ENCODE peak calls at places on chromosomes 12 and 14, in seven cellular contexts. Y is tibial nerve, L is cardiac muscle cell, B is A549, N is mesenchymal stem cell, K is neural progenitor cell, F is mesendoderm. C is an unnamed sample.

GRCh38 chr12:51505363-51505762 is 80.7 kb downstream of the SLC4A8 start:
- DNase-seq in Y (no peak), L (no peak), B (no peak), N (no peak), K (no peak), F (no peak), C (no peak)

GRCh38 chr12:104805186-104805585 is 152.9 kb downstream of the SLC41A2 start:
- DNase-seq in Y (no peak), L (peak), B (no peak), N (peak), K (no peak), F (no peak), C (peak)

GRCh38 chr12:120150919-120151525 is 34.5 kb upstream of the RAB35 start:
- DNase-seq in Y (no peak), L (no peak), B (no peak), N (no peak), K (no peak), F (no peak), C (no peak)

GRCh38 chr12:54173066-54173726 is 15.6 kb downstream of the SMUG1 start:
- DNase-seq in Y (no peak), L (peak), B (no peak), N (peak), K (peak), F (no peak), C (no peak)

GRCh38 chr12:124392991-124393790 is 98.3 kb downstream of the RFLNA start:
- DNase-seq in Y (peak), L (peak), B (no peak), N (peak), K (peak), F (peak), C (peak)

GRCh38 chr14:74261288-74261687 is 22.0 kb downstream of the VSX2 start:
- DNase-seq in Y (no peak), L (no peak), B (no peak), N (no peak), K (no peak), F (no peak), C (no peak)

GRCh38 chr12:130334937-130335336 is 2.8 kb upstream of the PIWIL1 start:
- DNase-seq in Y (no peak), L (no peak), B (no peak), N (no peak), K (peak), F (peak), C (no peak)

GRCh38 chr12:115776399-115776798 is 501.1 kb downstream of the MED13L start:
- DNase-seq in Y (no peak), L (no peak), B (no peak), N (no peak), K (no peak), F (no peak), C (no peak)

GRCh38 chr14:103391048-103391447 is 5.8 kb downstream of the MARK3 start:
- DNase-seq in Y (no peak), L (peak), B (peak), N (peak), K (peak), F (peak), C (peak)

GRCh38 chr12:13170892-13171490 is 25.5 kb upstream of the EMP1 start:
- DNase-seq in Y (no peak), L (no peak), B (no peak), N (no peak), K (no peak), F (no peak), C (no peak)

GRCh38 chr12:58529897-58530296 is 390.4 kb downstream of the LRIG3 start:
- DNase-seq in Y (no peak), L (peak), B (no peak), N (peak), K (no peak), F (no peak), C (peak)

GRCh38 chr12:29537292-29537691 is 39.8 kb upstream of the OVCH1 start:
- DNase-seq in Y (no peak), L (no peak), B (no peak), N (peak), K (no peak), F (no peak), C (peak)

GRCh38 chr14:59964251-59965007 is 44.5 kb downstream of the LRRC9 start:
- DNase-seq in Y (no peak), L (peak), B (no peak), N (peak), K (no peak), F (peak), C (no peak)

GRCh38 chr12:131808744-131809371 is 19.3 kb upstream of the MMP17 start:
- DNase-seq in Y (no peak), L (peak), B (no peak), N (no peak), K (no peak), F (no peak), C (no peak)

GRCh38 chr12:2244013-2244861 is 191.4 kb downstream of the CACNA1C start:
- DNase-seq in Y (no peak), L (peak), B (no peak), N (peak), K (peak), F (peak), C (peak)

GRCh38 chr12:11576104-11576503 is 73.4 kb upstream of the ETV6 start:
- DNase-seq in Y (no peak), L (peak), B (no peak), N (peak), K (no peak), F (peak), C (peak)

GRCh38 chr12:87196329-87196728 is 832.9 kb downstream of the C12orf50 start:
- DNase-seq in Y (no peak), L (peak), B (no peak), N (no peak), K (no peak), F (no peak), C (no peak)

GRCh38 chr12:45974171-45974719 is 16.1 kb downstream of the SCAF11 start:
- DNase-seq in Y (no peak), L (no peak), B (no peak), N (no peak), K (no peak), F (no peak), C (no peak)

GRCh38 chr12:17809206-17809605 is 280.8 kb downstream of the RERGL start:
- DNase-seq in Y (no peak), L (no peak), B (no peak), N (no peak), K (no peak), F (no peak), C (no peak)

GRCh38 chr14:96249016-96249415 is 7.0 kb upstream of the BDKRB1 start:
- DNase-seq in Y (no peak), L (peak), B (no peak), N (peak), K (no peak), F (no peak), C (peak)

GRCh38 chr14:61064210-61064609 is 83.2 kb downstream of the SLC38A6 start:
- DNase-seq in Y (no peak), L (no peak), B (no peak), N (no peak), K (no peak), F (no peak), C (no peak)

GRCh38 chr12:89414851-89415250 is 62.5 kb upstream of the DUSP6 start:
- DNase-seq in Y (no peak), L (peak), B (no peak), N (no peak), K (no peak), F (peak), C (no peak)

GRCh38 chr12:113861708-113862312 is 104.3 kb downstream of the RBM19 start:
- DNase-seq in Y (no peak), L (no peak), B (no peak), N (peak), K (peak), F (no peak), C (no peak)

GRCh38 chr14:55303646-55304277 is 32.5 kb downstream of the FBXO34 start:
- DNase-seq in Y (no peak), L (peak), B (no peak), N (peak), K (no peak), F (no peak), C (no peak)

GRCh38 chr14:106788534-106788933 is 1262.2 kb downstream of the TMEM121 start:
- DNase-seq in Y (no peak), L (no peak), B (no peak), N (no peak), K (no peak), F (no peak), C (no peak)

GRCh38 chr12:123242083-123242904 is 9.1 kb downstream of the MTRFR start:
- DNase-seq in Y (no peak), L (no peak), B (no peak), N (no peak), K (no peak), F (no peak), C (no peak)

GRCh38 chr14:24303988-24304387 is 3.8 kb downstream of the CIDEB start:
- DNase-seq in Y (no peak), L (no peak), B (no peak), N (no peak), K (no peak), F (no peak), C (no peak)

GRCh38 chr14:85619866-85620265 is 89.9 kb downstream of the FLRT2 start:
- DNase-seq in Y (no peak), L (peak), B (no peak), N (no peak), K (no peak), F (peak), C (no peak)

GRCh38 chr12:70812124-70812523 is 108.4 kb downstream of the PTPRR start:
- DNase-seq in Y (no peak), L (no peak), B (no peak), N (no peak), K (no peak), F (no peak), C (no peak)

GRCh38 chr12:131912526-131913274 is 16.4 kb upstream of the PUS1 start:
- DNase-seq in Y (peak), L (peak), B (peak), N (peak), K (no peak), F (peak), C (peak)

GRCh38 chr14:90624228-90624627 is 192.0 kb downstream of the TTC7B start:
- DNase-seq in Y (no peak), L (no peak), B (no peak), N (peak), K (no peak), F (no peak), C (no peak)

GRCh38 chr14:90721619-90722305 is 94.5 kb downstream of the TTC7B start:
- DNase-seq in Y (no peak), L (no peak), B (no peak), N (peak), K (no peak), F (no peak), C (no peak)

GRCh38 chr12:1329784-1330474 is 264.5 kb downstream of the FBXL14 start:
- DNase-seq in Y (no peak), L (no peak), B (no peak), N (no peak), K (no peak), F (no peak), C (no peak)

GRCh38 chr12:47820631-47821345 is 1.1 kb upstream of the HDAC7 start:
- DNase-seq in Y (peak), L (peak), B (peak), N (peak), K (peak), F (peak), C (peak)

GRCh38 chr14:47008732-47009131 is 357.2 kb upstream of the RPL10L start:
- DNase-seq in Y (no peak), L (no peak), B (no peak), N (no peak), K (no peak), F (no peak), C (no peak)

GRCh38 chr14:24701031-24701430 is 67.0 kb upstream of the GZMB start:
- DNase-seq in Y (no peak), L (no peak), B (no peak), N (no peak), K (no peak), F (peak), C (no peak)

GRCh38 chr12:77796775-77797174 is 33.9 kb upstream of the NAV3 start:
- DNase-seq in Y (no peak), L (peak), B (no peak), N (peak), K (no peak), F (no peak), C (no peak)

GRCh38 chr14:103729496-103730448 is 14.2 kb downstream of the ZFYVE21 start:
- DNase-seq in Y (no peak), L (no peak), B (no peak), N (no peak), K (no peak), F (no peak), C (no peak)

GRCh38 chr14:103155013-103155412 is 31.8 kb downstream of the TNFAIP2 start:
- DNase-seq in Y (peak), L (peak), B (peak), N (peak), K (no peak), F (no peak), C (no peak)

DNA sequence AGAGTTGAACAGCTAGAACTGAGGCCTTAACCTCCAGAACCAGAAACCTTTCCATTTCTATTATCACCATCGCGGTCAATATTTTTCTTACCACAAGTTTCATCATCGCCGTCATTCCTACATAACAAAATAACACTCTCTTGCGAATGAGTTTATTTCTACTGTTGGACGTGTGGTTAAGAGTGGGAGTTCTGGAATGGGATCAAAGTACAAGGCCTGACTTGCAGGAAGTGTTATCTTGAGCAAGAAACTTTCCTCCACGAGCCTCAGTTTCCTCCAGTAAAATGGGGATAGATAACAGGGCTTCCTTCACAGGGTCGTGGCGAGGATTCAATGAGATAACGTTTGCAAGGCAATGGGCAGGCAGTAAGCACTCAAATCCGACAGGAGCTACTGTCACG is 652 bp downstream of the SART3 start:
- DNase-seq in Y (no peak), L (peak), B (no peak), N (peak), K (no peak), F (peak), C (peak)
- H3K27ac ChIP-seq in Y (peak), L (peak), B (peak), N (peak), K (no peak), F (peak), C (peak)

GRCh38 chr12:41045509-41045908 is 142.6 kb upstream of the PDZRN4 start:
- DNase-seq in Y (no peak), L (no peak), B (no peak), N (no peak), K (no peak), F (no peak), C (no peak)
- H3K27ac ChIP-seq in Y (no peak), L (no peak), B (no peak), N (no peak), K (no peak), F (no peak), C (no peak)

GRCh38 chr14:65074449-65075155 is 27.7 kb downstream of the MAX start:
- DNase-seq in Y (no peak), L (peak), B (no peak), N (no peak), K (no peak), F (no peak), C (no peak)
- H3K27ac ChIP-seq in Y (no peak), L (peak), B (no peak), N (no peak), K (no peak), F (no peak), C (no peak)

DNA sequence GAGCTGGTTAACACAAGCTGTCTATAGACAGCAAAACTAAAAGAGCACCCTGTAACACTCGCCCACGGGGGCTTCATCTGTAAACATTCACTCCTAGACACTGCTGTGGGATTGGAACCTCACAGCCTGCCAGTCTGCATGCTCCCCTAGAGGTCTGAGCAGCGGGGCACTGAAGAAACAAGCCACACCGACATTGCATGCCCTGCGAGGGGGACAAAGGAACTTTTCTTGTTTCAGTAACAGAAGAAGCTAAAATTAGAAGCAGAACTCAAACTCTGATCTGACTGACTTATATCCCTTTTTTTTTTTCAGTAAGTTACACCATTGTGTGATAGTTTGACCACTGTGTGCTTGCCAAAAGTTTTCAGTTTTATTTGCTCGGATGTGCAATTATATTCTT is 100.3 kb downstream of the EPS8 start:
- DNase-seq in Y (no peak), L (peak), B (no peak), N (no peak), K (peak), F (no peak), C (no peak)
- H3K27ac ChIP-seq in Y (peak), L (no peak), B (peak), N (peak), K (no peak), F (no peak), C (peak)

DNA sequence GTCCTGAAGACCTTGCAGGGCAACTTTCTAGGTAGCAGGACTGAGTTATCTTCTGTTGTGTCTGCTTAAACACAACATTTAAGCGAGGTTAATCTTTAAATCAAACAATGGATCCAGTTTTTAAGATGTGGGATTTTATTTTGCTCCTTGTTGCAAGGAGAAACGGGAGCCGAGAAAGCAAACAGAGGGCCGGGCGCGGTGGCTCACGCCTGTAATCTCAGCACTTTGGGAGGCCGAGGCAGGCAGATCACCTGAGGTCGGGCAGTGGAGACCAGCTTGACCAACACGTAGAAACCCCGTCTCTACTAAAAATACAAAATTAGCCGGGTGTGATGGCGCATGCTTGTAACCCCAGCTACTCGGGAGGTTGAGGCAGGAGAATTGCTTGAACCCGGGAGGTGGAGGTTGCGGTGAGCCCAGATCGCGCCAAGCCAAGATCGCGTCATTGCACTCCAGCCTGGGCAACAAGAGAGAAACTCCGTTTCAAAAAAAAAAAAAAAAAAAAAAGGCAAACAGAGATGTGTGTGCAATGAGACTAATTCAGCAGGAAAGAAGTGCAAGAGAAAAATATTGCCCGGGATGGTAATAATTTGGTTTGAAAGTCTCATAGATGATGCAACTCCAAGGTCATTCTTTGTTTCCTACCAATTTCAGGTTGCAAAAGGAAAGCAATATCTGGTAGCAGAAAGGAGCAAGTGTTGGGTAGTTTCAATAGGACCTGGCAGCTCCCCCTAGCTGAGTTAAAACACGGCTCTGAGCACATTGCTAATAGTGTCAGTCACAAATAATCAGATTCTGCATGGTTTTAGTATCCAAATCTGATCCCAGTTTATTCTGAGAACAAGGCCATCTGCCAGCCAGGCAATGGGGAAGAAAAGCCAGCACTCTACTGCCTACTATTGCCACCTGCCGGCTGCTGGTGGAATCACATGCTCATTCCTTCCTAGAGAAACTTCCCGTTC is 141.4 kb downstream of the PPM1H start:
- DNase-seq in Y (peak), L (peak), B (peak), N (peak), K (peak), F (peak), C (peak)
- H3K27ac ChIP-seq in Y (no peak), L (no peak), B (peak), N (no peak), K (no peak), F (peak), C (peak)

GRCh38 chr12:9931245-9931644 is 925 bp downstream of the CLEC2A start:
- DNase-seq in Y (no peak), L (no peak), B (no peak), N (no peak), K (no peak), F (no peak), C (no peak)

GRCh38 chr12:9935026-9935425 is 2.9 kb upstream of the CLEC2A start:
- DNase-seq in Y (no peak), L (no peak), B (no peak), N (no peak), K (no peak), F (peak), C (no peak)

GRCh38 chr12:9932270-9932669 is at the start of gene CLEC2A:
- DNase-seq in Y (no peak), L (no peak), B (no peak), N (no peak), K (no peak), F (no peak), C (no peak)

GRCh38 chr12:9936597-9936996 is 4.4 kb upstream of the CLEC2A start:
- DNase-seq in Y (no peak), L (no peak), B (no peak), N (peak), K (no peak), F (no peak), C (no peak)

DNA sequence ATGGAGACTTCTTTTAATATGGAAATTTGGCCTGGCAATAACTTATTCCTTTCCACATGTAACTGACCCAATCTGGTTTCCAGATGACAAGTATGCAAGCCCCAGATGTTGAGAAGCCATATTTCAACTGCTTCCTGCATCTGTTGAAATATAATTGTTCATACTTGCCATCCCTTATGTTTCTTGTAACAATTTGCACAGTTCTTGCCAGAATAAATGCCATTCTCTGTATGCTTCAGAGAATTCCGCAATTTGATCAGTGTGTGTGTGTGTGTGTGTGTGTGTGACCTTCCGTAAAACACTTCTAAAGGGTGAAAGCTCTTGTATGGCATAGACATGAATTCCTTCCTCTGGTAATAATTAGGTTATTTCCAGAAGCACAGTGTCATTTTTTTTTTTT is 1.8 kb upstream of the CLEC2A start:
- DNase-seq in Y (no peak), L (no peak), B (no peak), N (no peak), K (no peak), F (no peak), C (no peak)
- H3K27ac ChIP-seq in Y (no peak), L (no peak), B (no peak), N (no peak), K (no peak), F (no peak), C (no peak)

GRCh38 chr14:51533877-51534553 is 117.7 kb upstream of the FRMD6 start:
- DNase-seq in Y (no peak), L (no peak), B (no peak), N (no peak), K (no peak), F (no peak), C (no peak)
- H3K27ac ChIP-seq in Y (no peak), L (no peak), B (peak), N (peak), K (no peak), F (no peak), C (no peak)